ENCODE peak calls at places on chromosomes 2 and 18, in ten cellular contexts. Y is AG04450, J is fibroblast of the aortic adventitia, S is pancreas, O is AG04449, X is neural progenitor cell, D is H1, M is cardiac fibroblast, F is heart left ventricle, T is IMR-90. C is an unnamed sample.

GRCh38 chr2:207531024-207531411 is 1.3 kb downstream of the CREB1 start:
- DNase-seq in D (no peak), X (peak; percentile 19), S (no peak), J (peak; percentile 44), O (no peak), T (no peak), Y (no peak), F (peak; percentile 10), M (peak; percentile 31), C (no peak)

GRCh38 chr2:24816884-24817283 is 23.7 kb downstream of the CENPO start:
- DNase-seq in Y (peak; percentile 56), T (peak; percentile 94), F (no peak), S (no peak), O (peak; percentile 67), D (peak; percentile 16), X (no peak), M (peak; percentile 85), J (peak; percentile 91), C (peak; percentile 88)

GRCh38 chr2:96927420-96928171 is 57.7 kb upstream of the SEMA4C start:
- DNase-seq in M (peak; percentile 22), J (no peak), Y (no peak), F (peak; percentile 57), X (no peak), T (no peak), O (no peak), D (no peak), S (no peak), C (no peak)

GRCh38 chr2:120984452-120985173 is 248.9 kb downstream of the GLI2 start:
- DNase-seq in O (no peak), F (no peak), X (no peak), T (no peak), J (no peak), S (no peak), Y (no peak), M (no peak), D (no peak), C (no peak)

GRCh38 chr2:73074110-73075069 is 2.9 kb upstream of the SFXN5 start:
- DNase-seq in Y (no peak), F (no peak), D (no peak), J (no peak), X (no peak), S (no peak), O (no peak), M (no peak), T (no peak), C (no peak)

GRCh38 chr2:239776441-239777033 is 248.6 kb downstream of the NDUFA10 start:
- DNase-seq in T (no peak), D (no peak), F (no peak), M (no peak), O (no peak), X (no peak), Y (no peak), J (no peak), S (no peak), C (no peak)

GRCh38 chr2:26144031-26144430 is 28.9 kb upstream of the GAREM2 start:
- DNase-seq in O (no peak), D (no peak), T (no peak), M (no peak), S (no peak), J (no peak), F (no peak), X (no peak), Y (no peak), C (no peak)

GRCh38 chr2:28325567-28326468 is 66.8 kb upstream of the FOSL2 start:
- DNase-seq in M (no peak), T (no peak), D (no peak), F (no peak), Y (no peak), S (no peak), J (no peak), O (no peak), X (no peak), C (no peak)

GRCh38 chr2:164314148-164314547 is 307.1 kb downstream of the GRB14 start:
- DNase-seq in Y (no peak), J (peak; percentile 9), O (no peak), M (peak; percentile 23), X (no peak), T (no peak), F (no peak), D (no peak), S (no peak), C (peak; percentile 45)

GRCh38 chr2:232502901-232503791 is 15.5 kb upstream of the ECEL1 start:
- DNase-seq in O (no peak), M (peak; percentile 47), F (no peak), J (peak; percentile 24), X (peak; percentile 84), D (peak; percentile 84), Y (no peak), S (peak; percentile 67), T (peak; percentile 45), C (peak; percentile 14)

GRCh38 chr2:101509498-101510274 is 34.8 kb upstream of the RFX8 start:
- DNase-seq in T (no peak), D (no peak), J (peak; percentile 57), F (no peak), Y (no peak), O (no peak), S (no peak), X (no peak), M (peak; percentile 49), C (no peak)

GRCh38 chr2:119419803-119420508 is 11.7 kb upstream of the TMEM37 start:
- DNase-seq in J (no peak), O (no peak), S (no peak), M (no peak), X (no peak), T (no peak), D (no peak), Y (no peak), F (no peak), C (no peak)

GRCh38 chr18:78792736-78793135 is 186.9 kb upstream of the SALL3 start:
- DNase-seq in F (no peak), O (no peak), X (no peak), S (no peak), Y (no peak), T (no peak), J (no peak), D (no peak), M (no peak), C (no peak)

GRCh38 chr2:238104071-238104511 is 4.0 kb downstream of the ESPNL start:
- DNase-seq in T (no peak), X (no peak), F (no peak), D (peak; percentile 37), Y (no peak), M (no peak), O (no peak), S (peak; percentile 45), J (no peak), C (no peak)

GRCh38 chr2:238104521-238105311 is 4.6 kb downstream of the ESPNL start:
- DNase-seq in X (no peak), D (peak; percentile 48), M (no peak), J (no peak), T (no peak), F (no peak), O (no peak), Y (no peak), S (peak; percentile 68), C (no peak)

GRCh38 chr2:238101891-238102841 is 2.0 kb downstream of the ESPNL start:
- DNase-seq in T (no peak), J (no peak), D (peak; percentile 57), X (no peak), Y (no peak), M (no peak), S (peak; percentile 73), F (no peak), O (no peak), C (no peak)

GRCh38 chr2:238102865-238103264 is 2.7 kb downstream of the ESPNL start:
- DNase-seq in J (no peak), M (no peak), X (no peak), S (no peak), F (no peak), Y (no peak), O (no peak), D (no peak), T (no peak), C (no peak)

DNA sequence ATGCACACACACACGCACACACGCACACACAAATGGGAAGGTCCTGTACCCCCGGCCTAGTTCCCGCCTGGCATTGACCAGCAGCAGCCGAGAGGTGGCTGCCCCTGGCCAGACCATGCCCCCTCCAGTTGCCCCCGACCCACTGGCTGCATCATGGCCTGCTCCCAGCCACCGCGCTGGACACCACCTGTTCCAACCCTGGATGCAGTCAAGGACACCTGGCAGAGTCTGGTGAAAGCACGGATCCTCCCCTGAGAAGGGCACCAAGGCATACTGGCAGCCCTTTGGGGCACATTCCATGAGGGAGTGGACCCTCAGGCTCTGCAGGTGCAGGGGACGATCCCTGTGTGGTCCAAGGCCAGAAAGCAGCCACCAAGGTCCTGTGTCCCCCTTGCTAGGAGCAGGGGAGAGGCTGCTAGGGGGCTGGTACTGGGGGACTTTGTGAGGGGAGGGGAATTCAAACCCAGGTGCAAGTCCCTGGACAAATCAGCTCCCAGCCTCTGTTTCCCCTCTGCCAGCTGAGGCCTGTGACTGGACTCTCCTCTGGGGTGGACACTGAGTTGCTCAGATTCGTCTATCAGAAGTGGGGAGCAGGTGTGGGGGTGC is 3.4 kb downstream of the ESPNL start:
- DNase-seq in J (no peak), S (peak; percentile 63), D (no peak), O (no peak), X (no peak), M (no peak), Y (no peak), T (no peak), F (no peak), C (no peak)
- H3K4me3 ChIP-seq in J (no peak overlapping the region), S (no peak overlapping the region), D (no peak overlapping the region), O (no peak overlapping the region), X (no peak overlapping the region), M (no peak overlapping the region), Y (no peak overlapping the region), T (no peak overlapping the region), F (no peak overlapping the region), C (no peak overlapping the region)

GRCh38 chr2:54755641-54756326 is 32.3 kb downstream of the EML6 start:
- DNase-seq in F (no peak), J (no peak), Y (no peak), T (no peak), S (no peak), O (no peak), D (no peak), X (no peak), M (no peak), C (no peak)
- TF ChIP-seq CTCF in F (no peak), J (no peak), Y (no peak), T (no peak), S (no peak), O (no peak), D (no peak), X (no peak), M (no peak), C (no peak)

DNA sequence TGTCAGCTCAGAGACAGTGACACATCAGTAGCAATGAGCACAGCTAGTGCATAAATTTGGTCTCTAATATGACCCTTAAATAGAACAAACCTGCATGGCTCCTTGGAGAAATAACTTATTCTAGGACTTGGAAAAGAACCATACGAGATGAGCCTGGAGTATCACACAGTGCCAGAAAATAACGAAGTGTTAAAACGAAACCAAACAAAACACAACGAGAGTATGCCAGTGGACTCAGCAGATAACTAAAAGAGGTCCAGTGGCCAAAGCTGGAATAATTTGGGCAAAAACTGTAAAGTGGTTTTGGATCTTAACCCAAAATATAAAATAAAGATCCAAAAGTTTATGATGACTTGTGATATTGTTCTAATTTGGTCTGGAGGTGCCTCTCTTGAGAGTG is 1599.0 kb upstream of the LRRTM1 start:
- DNase-seq in J (no peak), F (no peak), O (no peak), X (no peak), M (no peak), T (no peak), Y (no peak), S (no peak), D (no peak), C (no peak)
- H3K4me3 ChIP-seq in J (no peak overlapping the region), F (no peak overlapping the region), O (no peak overlapping the region), X (no peak overlapping the region), M (no peak overlapping the region), T (no peak overlapping the region), Y (no peak overlapping the region), S (no peak overlapping the region), D (no peak overlapping the region), C (no peak overlapping the region)

GRCh38 chr18:37314534-37314933 is 251.1 kb downstream of the CELF4 start:
- DNase-seq in Y (no peak), J (no peak), F (no peak), M (no peak), S (no peak), T (no peak), O (no peak), D (no peak), X (no peak), C (no peak)
- TF ChIP-seq CTCF in Y (no peak), J (no peak), F (no peak), M (no peak), S (no peak), T (no peak), O (no peak), D (peak; percentile 30), X (no peak), C (no peak)

C was measured in brain microvascular endothelial cell.